ENCODE peak calls at places on chromosomes 4 and X, in seven cellular contexts. T is SJSA1, S is tibial artery, U is testis, V is A549, L is GM23248, B is cardiac muscle cell. J is an unnamed sample.

GRCh38 chrX:70421618-70422017 is 1.5 kb upstream of the GDPD2 start:
- DNase-seq in T (no peak), S (no peak), U (no peak), V (no peak), L (no peak), B (no peak), J (no peak)

GRCh38 chr4:5747746-5748365 is 36.9 kb downstream of the EVC start:
- DNase-seq in T (peak), S (peak), U (no peak), V (no peak), L (peak), B (peak), J (peak)

GRCh38 chrX:19747672-19748610 is 139.5 kb downstream of the SH3KBP1 start:
- DNase-seq in T (no peak), S (no peak), U (no peak), V (no peak), L (no peak), B (no peak), J (no peak)

GRCh38 chr4:113435893-113436292 is 325.6 kb downstream of the CAMK2D start:
- DNase-seq in T (peak), S (peak), U (peak), V (no peak), L (peak), B (peak), J (no peak)

GRCh38 chr4:14607578-14607977 is 394.7 kb upstream of the CPEB2 start:
- DNase-seq in T (no peak), S (no peak), U (no peak), V (no peak), L (no peak), B (peak), J (no peak)

GRCh38 chr4:123896446-123897071 is 500.0 kb downstream of the SPRY1 start:
- DNase-seq in T (no peak), S (no peak), U (peak), V (no peak), L (peak), B (peak), J (no peak)

GRCh38 chrX:13293700-13294099 is 26.2 kb downstream of the ATXN3L start:
- DNase-seq in T (no peak), S (no peak), U (no peak), V (no peak), L (no peak), B (no peak), J (no peak)

GRCh38 chrX:47191806-47192401 is 1.7 kb upstream of the UBA1 start:
- DNase-seq in T (no peak), S (no peak), U (no peak), V (no peak), L (no peak), B (no peak), J (no peak)

GRCh38 chrX:51614353-51614752 is 4.4 kb downstream of the CENPVL3 start:
- DNase-seq in T (peak), S (no peak), U (no peak), V (peak), L (peak), B (peak), J (no peak)

GRCh38 chr4:5751918-5752802 is 41.2 kb downstream of the EVC start:
- DNase-seq in T (no peak), S (no peak), U (no peak), V (no peak), L (peak), B (peak), J (peak)

GRCh38 chr4:101200561-101200960 is 146.8 kb downstream of the PPP3CA start:
- DNase-seq in T (peak), S (no peak), U (no peak), V (peak), L (peak), B (peak), J (no peak)

GRCh38 chr4:78551420-78552351 is at the start of gene ANXA3:
- DNase-seq in T (peak), S (no peak), U (no peak), V (no peak), L (peak), B (peak), J (no peak)

GRCh38 chrX:111515298-111515697 is 3.9 kb downstream of the SERTM2 start:
- DNase-seq in T (no peak), S (no peak), U (no peak), V (no peak), L (no peak), B (no peak), J (no peak)

GRCh38 chr4:89469930-89470375 is 162.4 kb upstream of the GPRIN3 start:
- DNase-seq in T (peak), S (no peak), U (no peak), V (peak), L (peak), B (peak), J (no peak)

GRCh38 chr4:15368906-15369305 is 58.9 kb upstream of the C1QTNF7 start:
- DNase-seq in T (peak), S (no peak), U (no peak), V (no peak), L (peak), B (peak), J (no peak)

GRCh38 chrX:51728202-51728601 is 15.0 kb upstream of the GSPT2 start:
- DNase-seq in T (no peak), S (no peak), U (no peak), V (no peak), L (no peak), B (no peak), J (no peak)

GRCh38 chrX:78622834-78623233 is 36.3 kb downstream of the RTL3 start:
- DNase-seq in T (no peak), S (no peak), U (no peak), V (no peak), L (no peak), B (no peak), J (no peak)

GRCh38 chr4:25860586-25861421 is 2.0 kb downstream of the SEL1L3 start:
- DNase-seq in T (no peak), S (no peak), U (no peak), V (peak), L (peak), B (peak), J (no peak)

GRCh38 chr4:187416236-187416635 is 579.3 kb upstream of the ZFP42 start:
- DNase-seq in T (no peak), S (no peak), U (no peak), V (no peak), L (no peak), B (no peak), J (no peak)

GRCh38 chr4:128338634-128339355 is 51.2 kb upstream of the PGRMC2 start:
- DNase-seq in T (peak), S (no peak), U (no peak), V (peak), L (peak), B (peak), J (no peak)

GRCh38 chrX:150767475-150768131 is 74.4 kb downstream of the MTMR1 start:
- DNase-seq in T (peak), S (no peak), U (no peak), V (no peak), L (peak), B (peak), J (no peak)

GRCh38 chr4:88514557-88515511 is 8.7 kb downstream of the PYURF start:
- DNase-seq in T (no peak), S (no peak), U (no peak), V (no peak), L (no peak), B (no peak), J (no peak)

GRCh38 chrX:16465081-16465876 is 184.7 kb upstream of the S100G start:
- DNase-seq in T (no peak), S (no peak), U (no peak), V (no peak), L (peak), B (no peak), J (no peak)

GRCh38 chrX:151870603-151871002 is 42.1 kb upstream of the MAGEA4 start:
- DNase-seq in T (peak), S (no peak), U (no peak), V (peak), L (peak), B (peak), J (no peak)

GRCh38 chr4:82811838-82812672 is 13.5 kb upstream of the SCD5 start:
- DNase-seq in T (peak), S (no peak), U (no peak), V (no peak), L (no peak), B (peak), J (no peak)

GRCh38 chr4:146957252-146957651 is 11.6 kb upstream of the TTC29 start:
- DNase-seq in T (peak), S (no peak), U (no peak), V (peak), L (peak), B (peak), J (no peak)

GRCh38 chr4:173958445-173958844 is 325.0 kb downstream of the FBXO8 start:
- DNase-seq in T (no peak), S (no peak), U (no peak), V (no peak), L (peak), B (peak), J (no peak)

GRCh38 chr4:66572949-66573348 is 902.7 kb upstream of the EPHA5 start:
- DNase-seq in T (peak), S (no peak), U (no peak), V (peak), L (peak), B (peak), J (no peak)

GRCh38 chr4:105644270-105644669 is 64.2 kb downstream of the INTS12 start:
- DNase-seq in T (no peak), S (no peak), U (no peak), V (no peak), L (no peak), B (no peak), J (no peak)

GRCh38 chrX:11341274-11342256 is 48.4 kb downstream of the AMELX start:
- DNase-seq in T (no peak), S (peak), U (peak), V (peak), L (peak), B (peak), J (no peak)

GRCh38 chrX:23311731-23312130 is 22.9 kb upstream of the PTCHD1 start:
- DNase-seq in T (no peak), S (no peak), U (no peak), V (no peak), L (no peak), B (no peak), J (no peak)

GRCh38 chr4:11194431-11194830 is 234.3 kb downstream of the HS3ST1 start:
- DNase-seq in T (no peak), S (no peak), U (no peak), V (no peak), L (no peak), B (peak), J (no peak)

GRCh38 chrX:134803551-134804183 is 145.4 kb upstream of the PLAC1 start:
- DNase-seq in T (no peak), S (no peak), U (no peak), V (no peak), L (no peak), B (no peak), J (no peak)

GRCh38 chr4:94262163-94263016 is 54.7 kb downstream of the SMARCAD1 start:
- DNase-seq in T (no peak), S (no peak), U (no peak), V (no peak), L (no peak), B (no peak), J (no peak)

GRCh38 chr4:7195546-7196282 is 3.4 kb downstream of the SORCS2 start:
- DNase-seq in T (no peak), S (peak), U (peak), V (no peak), L (peak), B (peak), J (no peak)

GRCh38 chrX:29470029-29470428 is 745.3 kb upstream of the MAGEB2 start:
- DNase-seq in T (no peak), S (no peak), U (no peak), V (peak), L (peak), B (peak), J (no peak)

GRCh38 chrX:78011846-78012245 is 42.4 kb upstream of the PGAM4 start:
- DNase-seq in T (no peak), S (no peak), U (no peak), V (no peak), L (peak), B (no peak), J (no peak)

GRCh38 chr4:152398060-152398459 is 137.8 kb downstream of the FBXW7 start:
- DNase-seq in T (no peak), S (no peak), U (no peak), V (peak), L (peak), B (peak), J (no peak)

GRCh38 chr4:102578270-102578669 is 77.1 kb downstream of the NFKB1 start:
- DNase-seq in T (no peak), S (no peak), U (no peak), V (no peak), L (no peak), B (no peak), J (no peak)

DNA sequence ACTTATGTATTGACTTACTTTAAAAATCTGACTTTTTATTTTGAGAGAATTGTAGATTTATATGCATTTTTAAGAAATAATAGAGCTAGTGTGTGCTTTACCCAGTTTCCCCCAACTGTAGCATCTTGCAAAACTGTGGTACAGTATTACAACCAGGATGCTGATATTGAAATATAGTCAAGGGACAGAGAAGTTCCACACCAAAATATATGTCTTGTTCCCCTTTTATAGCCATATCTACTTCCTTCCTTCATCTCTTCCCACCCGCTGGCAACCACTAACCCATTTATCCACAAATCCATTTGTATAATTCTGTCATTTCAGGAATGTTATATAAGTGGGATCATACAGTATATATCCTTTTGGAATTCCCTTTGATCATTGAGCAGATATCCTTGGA is 16.8 kb downstream of the KDM6A start:
- DNase-seq in T (no peak), S (no peak), U (no peak), V (no peak), L (no peak), B (no peak), J (no peak)
- H3K27ac ChIP-seq in T (no peak), S (no peak), U (no peak), V (no peak), L (no peak), B (no peak), J (no peak)

DNA sequence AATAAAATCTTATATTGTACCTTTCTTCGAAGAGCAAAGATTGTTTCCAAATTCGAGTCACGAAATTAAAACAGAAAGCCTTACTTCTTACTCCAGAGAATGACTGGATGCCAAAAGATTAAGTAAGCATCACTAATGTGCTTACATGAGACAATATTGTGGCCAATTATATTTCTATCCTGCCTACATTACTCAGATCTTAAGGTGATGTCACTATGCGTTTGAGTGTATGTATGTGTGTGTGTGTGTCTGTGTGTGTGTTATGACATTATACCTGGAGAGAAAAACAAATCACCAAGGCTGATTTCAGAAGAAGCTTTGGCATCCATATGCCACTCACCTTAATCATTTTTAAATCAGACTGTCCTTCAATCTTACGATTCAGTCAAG is 556.3 kb downstream of the PPARGC1A start:
- DNase-seq in T (no peak), S (no peak), U (no peak), V (no peak), L (no peak), B (peak), J (no peak)
- H3K27ac ChIP-seq in T (no peak), S (no peak), U (no peak), V (no peak), L (no peak), B (no peak), J (no peak)

GRCh38 chrX:72477787-72478186 is 94.9 kb downstream of the HDAC8 start:
- DNase-seq in T (no peak), S (no peak), U (no peak), V (no peak), L (no peak), B (no peak), J (no peak)

GRCh38 chrX:72475952-72476668 is 96.5 kb downstream of the HDAC8 start:
- DNase-seq in T (no peak), S (no peak), U (no peak), V (no peak), L (peak), B (no peak), J (no peak)

GRCh38 chrX:72478351-72478750 is 94.3 kb downstream of the HDAC8 start:
- DNase-seq in T (no peak), S (no peak), U (no peak), V (no peak), L (no peak), B (no peak), J (no peak)

GRCh38 chrX:72478853-72479252 is 93.8 kb downstream of the HDAC8 start:
- DNase-seq in T (no peak), S (no peak), U (no peak), V (no peak), L (no peak), B (no peak), J (no peak)

GRCh38 chrX:72479324-72480274 is 93.0 kb downstream of the HDAC8 start:
- DNase-seq in T (no peak), S (no peak), U (no peak), V (no peak), L (no peak), B (no peak), J (no peak)
- H3K27ac ChIP-seq in T (no peak), S (no peak), U (no peak), V (no peak), L (no peak), B (no peak), J (no peak)

DNA sequence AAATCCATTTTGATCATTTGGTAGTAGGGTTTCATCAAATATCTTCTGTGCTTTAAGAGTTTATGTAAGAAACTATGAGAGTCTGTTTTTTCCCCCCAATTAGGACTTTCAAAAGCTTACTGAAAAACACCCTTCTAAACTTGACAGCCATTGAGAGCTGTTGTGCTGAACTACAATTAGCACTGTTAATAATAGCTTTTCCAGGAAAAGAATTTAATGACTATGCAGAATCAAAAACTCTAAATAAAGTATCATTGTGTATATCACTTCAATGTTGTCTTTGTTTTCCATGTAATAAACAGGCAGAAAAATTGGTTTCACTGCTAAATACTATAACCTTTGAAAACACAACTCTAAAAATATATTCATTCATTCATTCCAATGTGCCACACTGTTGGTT is 121.4 kb upstream of the PDE5A start:
- DNase-seq in T (no peak), S (no peak), U (no peak), V (no peak), L (no peak), B (no peak), J (no peak)
- H3K27ac ChIP-seq in T (no peak), S (peak), U (no peak), V (no peak), L (peak), B (no peak), J (no peak)

GRCh38 chr4:121227254-121227867 is 63.2 kb upstream of the TNIP3 start:
- DNase-seq in T (no peak), S (no peak), U (no peak), V (no peak), L (no peak), B (no peak), J (no peak)
- H3K27ac ChIP-seq in T (no peak), S (no peak), U (no peak), V (no peak), L (no peak), B (no peak), J (no peak)

GRCh38 chr4:176319237-176319703 is 496 bp upstream of the SPCS3 start:
- DNase-seq in T (no peak), S (no peak), U (no peak), V (no peak), L (no peak), B (no peak), J (no peak)

GRCh38 chr4:176319704-176320339 is at the start of gene SPCS3:
- DNase-seq in T (peak), S (peak), U (peak), V (peak), L (peak), B (peak), J (peak)

GRCh38 chr4:176320340-176320975 is 692 bp downstream of the SPCS3 start:
- DNase-seq in T (peak), S (peak), U (peak), V (peak), L (peak), B (peak), J (peak)

GRCh38 chr4:176321589-176321988 is 1.8 kb downstream of the SPCS3 start:
- DNase-seq in T (no peak), S (no peak), U (no peak), V (no peak), L (no peak), B (no peak), J (no peak)

DNA sequence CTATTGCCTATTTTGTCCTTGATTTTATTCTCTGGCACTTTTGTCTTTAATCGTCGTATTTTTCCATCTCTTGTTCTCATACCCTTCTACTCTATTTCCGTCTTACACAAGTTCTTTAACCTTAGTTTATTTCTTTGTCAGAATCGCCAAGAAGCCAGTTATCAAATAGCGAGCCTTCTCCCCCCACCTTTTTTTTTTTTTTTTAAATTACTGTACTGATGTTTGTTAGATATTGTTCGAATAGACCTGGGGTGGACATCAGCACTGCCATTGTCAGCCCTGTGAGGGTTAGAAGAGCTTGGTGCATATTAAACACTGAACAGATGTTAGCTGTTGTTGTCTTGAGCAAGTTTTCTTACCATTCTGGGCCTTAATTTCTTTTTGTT is 1.2 kb downstream of the SPCS3 start:
- DNase-seq in T (peak), S (no peak), U (no peak), V (no peak), L (peak), B (peak), J (no peak)
- H3K27ac ChIP-seq in T (peak), S (peak), U (peak), V (peak), L (peak), B (peak), J (peak)

GRCh38 chr4:55001538-55001937 is 123.9 kb downstream of the KDR start:
- DNase-seq in T (no peak), S (no peak), U (no peak), V (no peak), L (no peak), B (no peak), J (no peak)

GRCh38 chr4:55005910-55006309 is 119.5 kb downstream of the KDR start:
- DNase-seq in T (no peak), S (no peak), U (no peak), V (no peak), L (no peak), B (no peak), J (no peak)

GRCh38 chr4:54998991-54999390 is 126.4 kb downstream of the KDR start:
- DNase-seq in T (no peak), S (no peak), U (no peak), V (no peak), L (peak), B (peak), J (no peak)

GRCh38 chr4:55004831-55005230 is 120.6 kb downstream of the KDR start:
- DNase-seq in T (no peak), S (peak), U (peak), V (no peak), L (no peak), B (peak), J (no peak)

GRCh38 chr4:55002431-55002830 is 123.0 kb downstream of the KDR start:
- DNase-seq in T (no peak), S (no peak), U (no peak), V (no peak), L (no peak), B (no peak), J (no peak)
- H3K27ac ChIP-seq in T (no peak), S (no peak), U (no peak), V (no peak), L (no peak), B (no peak), J (no peak)